ENCODE peak calls at places on chromosomes 6 and 20, in five cellular contexts. Q, I, J, A and H are unnamed samples.

GRCh38 chr6:44676826-44677433 is 289.4 kb downstream of the CDC5L start:
- DNase-seq in J (no peak), Q (no peak), A (no peak), I (no peak), H (no peak)

GRCh38 chr6:105428342-105428957 is 25.6 kb upstream of the PREP start:
- DNase-seq in Q (peak; percentile 44), J (no peak), I (no peak), A (no peak), H (no peak)

GRCh38 chr6:120272038-120272437 is 922.5 kb upstream of the MAN1A1 start:
- DNase-seq in A (no peak), J (no peak), Q (no peak), I (no peak), H (no peak)

GRCh38 chr6:156988276-156989158 is 211.3 kb downstream of the ARID1B start:
- DNase-seq in I (no peak), A (no peak), J (peak; percentile 57), Q (no peak), H (peak; percentile 14)

GRCh38 chr6:143569035-143569434 is 57.5 kb upstream of the FUCA2 start:
- DNase-seq in Q (no peak), J (no peak), A (no peak), I (no peak), H (no peak)

GRCh38 chr20:5821627-5822215 is 71.5 kb downstream of the SHLD1 start:
- DNase-seq in I (no peak), Q (no peak), A (no peak), J (no peak), H (no peak)

GRCh38 chr6:41494212-41495115 is 51.7 kb upstream of the FOXP4 start:
- DNase-seq in J (no peak), A (no peak), I (no peak), Q (no peak), H (no peak)

GRCh38 chr20:14997791-14998190 is 660.4 kb upstream of the FLRT3 start:
- DNase-seq in A (peak; percentile 76), Q (no peak), J (no peak), I (no peak), H (no peak)

GRCh38 chr6:122838060-122838780 is 49.2 kb downstream of the SMPDL3A start:
- DNase-seq in J (no peak), I (no peak), A (peak; percentile 30), Q (no peak), H (no peak)

GRCh38 chr20:20024942-20025341 is 7.8 kb downstream of the NAA20 start:
- DNase-seq in Q (no peak), A (no peak), J (no peak), I (no peak), H (no peak)

GRCh38 chr6:14068623-14069022 is 48.9 kb upstream of the CD83 start:
- DNase-seq in Q (no peak), J (no peak), I (no peak), A (no peak), H (no peak)

GRCh38 chr6:53581161-53581560 is 36.3 kb upstream of the GCLC start:
- DNase-seq in J (no peak), Q (no peak), A (no peak), I (no peak), H (peak; percentile 39)

GRCh38 chr20:63941282-63942060 is 14.7 kb downstream of the UCKL1 start:
- DNase-seq in J (no peak), Q (no peak), A (peak; percentile 99), I (peak; percentile 50), H (no peak)

GRCh38 chr6:152636675-152637421 is at the start of gene SYNE1:
- DNase-seq in J (no peak), A (no peak), I (peak; percentile 61), Q (peak; percentile 26), H (peak; percentile 76)

DNA sequence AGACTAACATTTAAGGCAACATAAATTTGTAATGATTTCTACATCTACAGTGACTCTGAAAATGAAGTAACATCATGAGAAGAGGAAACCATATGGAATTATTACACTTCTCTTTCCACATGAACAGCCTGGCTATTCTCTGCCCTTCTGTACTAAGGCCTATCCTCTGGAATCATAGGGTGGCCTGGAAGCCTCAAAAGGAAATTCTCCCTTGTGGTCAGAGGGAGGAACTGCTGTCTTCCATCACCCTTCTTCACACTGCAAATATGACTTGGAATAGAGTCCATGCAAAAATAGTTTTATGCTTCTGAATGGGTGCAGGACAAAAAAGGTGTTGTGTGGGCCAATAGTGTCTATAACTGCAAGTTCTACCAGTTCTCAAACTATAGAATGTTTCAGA is 44.6 kb upstream of the SH3BGRL2 start:
- DNase-seq in Q (no peak), I (no peak), A (peak; percentile 38), J (no peak), H (no peak)
- TF ChIP-seq CTCF in Q (peak; percentile 45), I (no peak), A (peak; percentile 19), J (no peak), H (no peak)

DNA sequence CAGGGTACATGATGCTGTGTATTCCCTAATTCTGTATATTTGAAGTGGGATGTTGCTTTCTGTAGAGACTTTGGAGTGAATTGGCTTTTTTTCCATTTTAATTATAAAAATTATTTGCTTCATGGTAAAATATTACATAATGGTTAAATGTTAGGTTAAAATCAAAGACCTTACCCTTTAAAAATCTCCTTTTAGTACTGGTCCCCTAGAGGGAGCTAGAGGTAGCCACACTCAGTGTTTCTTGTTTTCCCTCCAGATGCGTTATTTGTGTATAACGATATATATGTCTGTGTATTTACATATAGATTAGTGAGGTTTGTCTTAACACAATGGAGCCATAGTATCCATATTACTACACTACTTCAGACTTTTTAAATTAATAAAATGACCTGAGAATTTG is 146.7 kb downstream of the PLCB4 start:
- DNase-seq in A (no peak), Q (no peak), I (no peak), J (no peak), H (no peak)
- TF ChIP-seq CTCF in A (peak; percentile 11), Q (no peak), I (no peak), J (peak; percentile 30), H (no peak)

GRCh38 chr20:1800777-1801176 is 94.4 kb upstream of the SIRPA start:
- DNase-seq in I (no peak), A (no peak), Q (no peak), J (no peak), H (no peak)
- TF ChIP-seq CTCF in I (no peak), A (peak; percentile 39), Q (no peak), J (peak; percentile 38), H (peak; percentile 21)

GRCh38 chr20:59620860-59621485 is 16.6 kb downstream of the PHACTR3 start:
- DNase-seq in I (no peak), Q (no peak), J (no peak), A (no peak), H (no peak)
- TF ChIP-seq CTCF in I (no peak), Q (no peak), J (no peak), A (no peak), H (no peak)

GRCh38 chr20:37899105-37900045 is 3.6 kb upstream of the VSTM2L start:
- DNase-seq in I (no peak), J (no peak), Q (no peak), A (no peak), H (no peak)
- TF ChIP-seq CTCF in I (no peak), J (no peak), Q (no peak), A (no peak), H (no peak)